ENCODE peak calls at places on chromosomes 7 and 10, in ten cellular contexts. O is HCT116, K is heart right ventricle, Z is cardiac fibroblast, B is PC-9, U is astrocyte, C is GM12865, A is colonic mucosa, R is fibroblast of mammary gland, V is foreskin fibroblast. J is an unnamed sample.

GRCh38 chr10:25175527-25176420 is 973 bp downstream of the GPR158 start:
- DNase-seq in O (no peak), K (no peak), Z (peak), B (no peak), U (peak), C (no peak), A (no peak), R (no peak), V (peak), J (no peak)

GRCh38 chr10:89979726-89980125 is 278.3 kb downstream of the KIF20B start:
- DNase-seq in O (no peak), K (no peak), Z (no peak), B (no peak), U (no peak), C (no peak), A (no peak), R (no peak), V (no peak), J (no peak)

GRCh38 chr10:71996598-71997371 is 32.6 kb downstream of the CHST3 start:
- DNase-seq in O (no peak), K (no peak), Z (no peak), B (no peak), U (no peak), C (no peak), A (no peak), R (no peak), V (no peak), J (no peak)

GRCh38 chr7:12028508-12028907 is 182.6 kb upstream of the TMEM106B start:
- DNase-seq in O (no peak), K (no peak), Z (peak), B (no peak), U (peak), C (no peak), A (no peak), R (no peak), V (peak), J (peak)

GRCh38 chr10:110756886-110757285 is 112.8 kb downstream of the RBM20 start:
- DNase-seq in O (no peak), K (no peak), Z (no peak), B (no peak), U (no peak), C (no peak), A (no peak), R (no peak), V (no peak), J (no peak)

GRCh38 chr7:150405584-150406310 is 26.6 kb downstream of the ZNF775 start:
- DNase-seq in O (no peak), K (no peak), Z (peak), B (no peak), U (peak), C (peak), A (peak), R (peak), V (peak), J (no peak)

GRCh38 chr10:88659725-88660592 is 4.3 kb upstream of the LIPF start:
- DNase-seq in O (no peak), K (no peak), Z (peak), B (no peak), U (peak), C (no peak), A (no peak), R (peak), V (peak), J (peak)

GRCh38 chr7:19016140-19016539 is 101.3 kb downstream of the TWIST1 start:
- DNase-seq in O (no peak), K (no peak), Z (peak), B (no peak), U (peak), C (no peak), A (no peak), R (peak), V (no peak), J (peak)

GRCh38 chr7:88217675-88218427 is 2.0 kb downstream of the SRI start:
- DNase-seq in O (no peak), K (no peak), Z (no peak), B (no peak), U (peak), C (peak), A (no peak), R (no peak), V (no peak), J (no peak)

GRCh38 chr7:128993419-128993818 is 55.7 kb downstream of the IRF5 start:
- DNase-seq in O (no peak), K (no peak), Z (no peak), B (no peak), U (no peak), C (no peak), A (no peak), R (no peak), V (no peak), J (no peak)

DNA sequence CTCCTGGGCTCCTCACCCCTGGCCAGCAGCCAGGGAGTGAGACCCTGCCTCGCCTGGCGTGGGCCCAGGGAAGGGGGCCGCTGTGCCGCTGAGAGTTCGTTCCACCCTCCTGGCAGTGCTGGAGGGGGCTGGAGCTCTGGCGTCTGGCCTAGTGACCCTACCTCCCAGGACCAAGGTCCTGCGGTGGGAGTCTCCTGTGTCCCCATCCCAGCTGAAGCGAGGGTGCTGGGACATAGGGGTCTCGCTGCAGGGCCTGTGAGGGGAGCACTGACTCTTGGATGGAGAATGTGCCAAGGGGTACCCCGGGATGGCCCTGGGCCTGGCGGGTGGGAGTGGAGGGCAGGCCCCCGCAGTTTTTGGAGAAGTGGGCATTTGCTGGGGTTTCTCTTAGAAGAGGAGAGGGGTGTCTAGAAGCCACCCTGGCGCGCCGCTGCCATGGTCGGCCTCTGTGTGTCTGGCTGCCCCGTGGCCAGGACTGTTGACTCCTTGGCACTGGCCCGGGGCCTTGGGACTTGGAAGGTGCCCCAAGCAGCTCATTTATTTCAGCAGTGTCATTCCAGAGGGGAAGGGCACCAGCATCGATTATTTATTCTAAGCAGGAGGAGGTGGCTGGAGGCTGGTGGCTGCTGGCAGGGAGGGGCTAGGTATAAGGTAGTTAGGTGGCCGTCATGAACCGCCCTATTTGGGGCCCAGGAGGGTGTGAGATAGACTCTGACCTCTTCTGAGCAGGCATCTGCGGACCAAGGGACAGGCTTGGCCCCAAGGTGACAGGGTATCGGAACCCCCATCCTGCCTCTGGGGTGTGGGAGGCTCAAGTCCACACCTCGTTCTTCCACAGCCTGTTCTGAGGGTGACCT is 1.5 kb downstream of the GTF2IRD1 start:
- DNase-seq in O (no peak), K (peak), Z (no peak), B (no peak), U (no peak), C (no peak), A (peak), R (no peak), V (peak), J (no peak)
- H3K4me3 ChIP-seq in O (peak), K (peak), Z (peak), B (peak), U (peak), C (no peak), A (peak), R (peak), V (peak), J (peak)

GRCh38 chr7:121126201-121126600 is 137.7 kb downstream of the CPED1 start:
- DNase-seq in O (no peak), K (no peak), Z (no peak), B (no peak), U (no peak), C (no peak), A (no peak), R (no peak), V (no peak), J (no peak)
- TF ChIP-seq CTCF in O (no peak), K (no peak), Z (no peak), B (no peak), U (no peak), C (no peak), A (no peak), R (no peak), V (no peak), J (no peak)

GRCh38 chr10:116848032-116848911 is 1.0 kb upstream of the ENO4 start:
- DNase-seq in O (no peak), K (no peak), Z (no peak), B (no peak), U (peak), C (peak), A (no peak), R (peak), V (peak), J (no peak)

GRCh38 chr10:116849271-116850057 is at the start of gene ENO4:
- DNase-seq in O (peak), K (peak), Z (peak), B (peak), U (peak), C (peak), A (peak), R (peak), V (peak), J (peak)

GRCh38 chr10:116850058-116850611 is 836 bp downstream of the ENO4 start:
- DNase-seq in O (no peak), K (no peak), Z (no peak), B (no peak), U (no peak), C (no peak), A (no peak), R (no peak), V (no peak), J (peak)

GRCh38 chr10:116845823-116846222 is 3.5 kb upstream of the ENO4 start:
- DNase-seq in O (no peak), K (no peak), Z (no peak), B (no peak), U (no peak), C (no peak), A (no peak), R (no peak), V (no peak), J (no peak)

DNA sequence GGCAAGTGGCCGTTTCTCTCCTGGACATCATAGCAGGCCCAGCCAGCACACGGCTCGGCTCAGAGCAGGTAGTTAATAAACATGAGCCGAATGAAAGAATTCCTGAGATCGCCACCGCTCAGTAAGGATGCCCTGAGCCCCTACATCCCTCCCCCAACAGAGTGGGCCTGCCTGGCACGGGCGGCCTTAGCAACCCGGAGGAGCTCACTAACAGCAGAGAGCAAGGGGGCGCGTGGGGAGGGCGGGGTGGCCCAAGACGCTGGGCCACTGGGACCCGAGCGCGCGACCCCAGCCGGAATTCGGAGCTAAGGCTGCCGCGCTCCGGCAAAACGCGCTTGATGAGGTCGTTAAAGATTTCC is 408 bp upstream of the ENO4 start:
- DNase-seq in O (no peak), K (no peak), Z (peak), B (no peak), U (no peak), C (no peak), A (no peak), R (no peak), V (no peak), J (no peak)
- H3K4me3 ChIP-seq in O (peak), K (peak), Z (peak), B (peak), U (peak), C (peak), A (peak), R (peak), V (peak), J (peak)

GRCh38 chr10:5683065-5683464 is 1.6 kb upstream of the TASOR2 start:
- DNase-seq in O (no peak), K (no peak), Z (no peak), B (peak), U (no peak), C (no peak), A (no peak), R (no peak), V (no peak), J (no peak)

GRCh38 chr10:5688587-5688986 is 3.9 kb downstream of the TASOR2 start:
- DNase-seq in O (no peak), K (no peak), Z (no peak), B (no peak), U (no peak), C (no peak), A (no peak), R (no peak), V (no peak), J (no peak)

GRCh38 chr10:5684318-5684970 is at the start of gene TASOR2:
- DNase-seq in O (peak), K (peak), Z (peak), B (peak), U (peak), C (peak), A (peak), R (peak), V (peak), J (peak)

GRCh38 chr10:5684971-5685763 is 529 bp downstream of the TASOR2 start:
- DNase-seq in O (peak), K (peak), Z (peak), B (peak), U (peak), C (peak), A (peak), R (peak), V (peak), J (peak)

GRCh38 chr10:5685764-5686240 is 1.2 kb downstream of the TASOR2 start:
- DNase-seq in O (no peak), K (no peak), Z (peak), B (no peak), U (no peak), C (no peak), A (no peak), R (peak), V (peak), J (no peak)
- TF ChIP-seq CTCF in O (no peak), K (no peak), Z (no peak), B (peak), U (no peak), C (no peak), A (peak), R (no peak), V (no peak), J (peak)

DNA sequence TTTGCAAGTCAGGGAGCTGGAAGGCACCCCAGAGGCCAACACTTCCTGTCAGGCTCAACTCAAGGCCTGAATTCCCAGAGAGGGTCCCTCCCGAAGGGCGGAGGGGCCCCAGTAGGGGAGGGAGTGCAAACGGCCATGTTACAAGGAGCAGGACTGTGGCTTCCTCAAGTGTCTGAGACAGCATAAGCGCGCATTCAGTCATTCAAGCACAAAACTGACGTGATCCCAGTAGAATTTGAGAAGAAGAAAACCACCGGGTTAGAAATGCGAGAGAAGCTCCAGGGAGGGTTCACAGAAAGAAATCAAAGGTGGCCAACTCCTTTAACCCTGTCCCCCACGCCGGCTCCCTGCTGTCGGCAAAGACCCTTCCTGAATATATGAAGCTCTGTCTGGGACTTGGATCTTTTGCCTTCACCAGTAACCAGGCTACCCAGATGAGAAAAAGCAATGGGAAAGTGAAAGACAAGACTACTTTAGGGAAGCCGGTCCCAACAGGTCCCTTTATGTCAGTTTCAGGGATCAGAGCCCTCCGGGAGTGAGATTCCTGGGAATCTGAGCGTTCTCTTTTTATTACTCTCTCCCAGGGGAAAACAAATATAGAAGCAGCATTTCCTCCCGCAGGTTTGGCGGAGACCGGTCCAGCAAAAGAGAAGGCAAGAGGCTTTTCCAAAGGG is 1.3 kb downstream of the AFAP1L2 start:
- DNase-seq in O (no peak), K (no peak), Z (no peak), B (peak), U (peak), C (peak), A (no peak), R (no peak), V (no peak), J (no peak)
- H3K4me3 ChIP-seq in O (no peak), K (peak), Z (no peak), B (peak), U (peak), C (peak), A (peak), R (peak), V (peak), J (no peak)

GRCh38 chr7:28032738-28033380 is 147.7 kb downstream of the JAZF1 start:
- DNase-seq in O (no peak), K (no peak), Z (no peak), B (no peak), U (no peak), C (no peak), A (no peak), R (no peak), V (no peak), J (no peak)
- TF ChIP-seq CTCF in O (peak), K (no peak), Z (no peak), B (no peak), U (no peak), C (no peak), A (no peak), R (no peak), V (no peak), J (no peak)

DNA sequence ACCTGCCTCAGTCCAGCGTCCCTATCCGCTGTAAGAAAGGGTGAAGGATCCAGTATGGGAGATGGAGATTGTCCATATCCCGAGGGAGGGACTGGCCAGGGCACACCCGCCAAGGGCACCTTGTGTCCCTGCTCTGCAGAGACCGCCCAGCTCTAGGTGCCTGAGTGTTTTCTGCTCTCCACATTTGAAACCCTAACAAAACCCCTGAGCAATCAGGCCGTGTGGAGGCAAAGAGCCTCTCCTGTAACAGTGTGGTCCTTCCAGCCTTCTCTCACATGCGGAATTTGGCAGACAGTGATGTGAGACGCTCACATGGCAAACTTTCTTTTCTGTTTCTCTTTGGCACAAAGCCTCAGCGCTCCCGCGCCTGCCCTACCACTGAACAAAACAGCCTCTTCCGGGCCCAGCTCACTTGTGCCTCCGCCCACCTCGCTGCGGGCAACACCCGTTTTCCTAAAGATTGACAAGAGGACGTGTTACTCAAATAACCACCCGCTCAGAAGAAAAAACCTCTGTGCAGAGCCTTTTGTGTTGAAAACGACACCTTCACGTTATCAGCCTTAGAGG is 514.8 kb downstream of the DNAJB6 start:
- DNase-seq in O (peak), K (peak), Z (no peak), B (no peak), U (peak), C (no peak), A (peak), R (peak), V (no peak), J (no peak)
- H3K4me3 ChIP-seq in O (no peak), K (peak), Z (no peak), B (no peak), U (no peak), C (no peak), A (no peak), R (no peak), V (no peak), J (no peak)

GRCh38 chr10:46104071-46104585 is 58.1 kb upstream of the MSMB start:
- DNase-seq in O (no peak), K (no peak), Z (no peak), B (no peak), U (no peak), C (no peak), A (no peak), R (no peak), V (no peak), J (no peak)

DNA sequence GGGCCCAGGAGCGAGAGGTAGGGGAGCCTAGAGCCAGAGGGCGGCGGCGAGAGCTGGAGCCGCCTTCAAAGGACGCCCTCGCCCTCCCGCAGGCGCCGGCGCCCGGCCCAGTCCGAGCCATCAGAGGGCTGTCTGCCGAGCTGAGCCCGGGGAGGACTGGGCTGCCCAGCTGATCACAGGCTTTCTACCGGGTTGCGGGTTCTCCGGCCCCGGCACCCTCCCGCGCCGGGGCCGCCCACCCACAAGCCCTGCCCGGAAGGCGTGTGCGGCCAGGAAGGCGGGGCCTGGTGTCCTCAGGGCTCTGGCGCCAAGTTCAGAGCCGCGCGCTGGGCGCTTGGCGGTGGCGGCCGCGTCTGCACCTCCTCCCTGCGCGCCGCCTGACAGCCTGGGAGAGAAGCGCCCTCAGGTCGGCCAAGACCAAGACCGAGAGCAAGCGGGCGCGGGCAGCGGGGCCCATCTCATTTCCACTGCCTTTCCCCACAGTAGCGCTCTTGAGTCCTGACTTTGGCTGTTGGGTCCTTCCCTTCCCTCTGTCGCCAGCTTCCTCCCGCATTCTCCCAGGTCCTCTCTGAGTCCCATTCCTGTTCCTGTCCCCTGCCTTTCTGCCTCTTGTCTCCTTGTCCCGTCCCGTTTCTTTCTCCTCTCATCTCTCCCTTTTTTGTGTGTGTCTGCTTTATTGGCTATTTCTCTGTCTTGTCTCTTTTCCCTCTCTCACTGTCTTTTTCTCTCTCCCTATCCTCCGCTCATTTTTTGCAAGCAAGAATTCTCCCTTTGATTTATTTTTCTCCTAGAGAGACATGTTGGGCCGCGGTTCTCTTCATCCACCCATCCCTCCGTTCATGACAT is 60.6 kb upstream of the MSMB start:
- DNase-seq in O (peak), K (peak), Z (peak), B (no peak), U (peak), C (peak), A (peak), R (peak), V (peak), J (peak)
- TF ChIP-seq CTCF in O (no peak), K (no peak), Z (no peak), B (no peak), U (no peak), C (no peak), A (no peak), R (no peak), V (no peak), J (no peak)